ENCODE peak calls at places on chromosomes 16 and 17, in nine cellular contexts. A is psoas muscle, G is progenitor cell of endocrine pancreas, N is heart left ventricle, R is ACHN, T is AML-193, M is anterior cingulate cortex, I is HuH-7, Y is HepG2. F is an unnamed sample.

GRCh38 chr17:72008236-72008874 is 112.5 kb upstream of the SOX9 start:
- DNase-seq in A (no peak), G (no peak), N (no peak), R (no peak), T (no peak), M (no peak), I (no peak), Y (no peak), F (no peak)

GRCh38 chr17:82301916-82302497 is 15.4 kb downstream of the CD7 start:
- DNase-seq in A (no peak), G (no peak), N (no peak), R (no peak), T (no peak), M (no peak), I (no peak), Y (no peak), F (no peak)

GRCh38 chr17:21530311-21530710 is 154.2 kb downstream of the KCNJ12 start:
- DNase-seq in A (no peak), G (no peak), N (no peak), R (no peak), T (no peak), M (no peak), I (no peak), Y (no peak), F (no peak)

GRCh38 chr16:30924086-30924714 is 828 bp downstream of the FBXL19 start:
- DNase-seq in A (no peak), G (no peak), N (no peak), R (no peak), T (no peak), M (no peak), I (no peak), Y (no peak), F (no peak)

GRCh38 chr17:17364338-17364667 is 61.1 kb downstream of the NT5M start:
- DNase-seq in A (no peak), G (no peak), N (no peak), R (no peak), T (no peak), M (no peak), I (no peak), Y (no peak), F (no peak)

GRCh38 chr17:74566132-74566753 is 1.1 kb downstream of the CD300H start:
- DNase-seq in A (no peak), G (no peak), N (no peak), R (peak), T (peak), M (no peak), I (peak), Y (peak), F (peak)

GRCh38 chr16:81442220-81442908 is 2.2 kb upstream of the CMIP start:
- DNase-seq in A (no peak), G (no peak), N (no peak), R (no peak), T (no peak), M (no peak), I (no peak), Y (no peak), F (no peak)

GRCh38 chr17:54172654-54173316 is 350.1 kb downstream of the KIF2B start:
- DNase-seq in A (no peak), G (no peak), N (no peak), R (peak), T (no peak), M (no peak), I (no peak), Y (peak), F (peak)

GRCh38 chr16:68411086-68411485 is 37.2 kb downstream of the SMPD3 start:
- DNase-seq in A (no peak), G (no peak), N (no peak), R (no peak), T (no peak), M (no peak), I (no peak), Y (no peak), F (no peak)

GRCh38 chr17:81961087-81961514 is at the start of gene NOTUM:
- DNase-seq in A (peak), G (no peak), N (no peak), R (peak), T (no peak), M (no peak), I (peak), Y (peak), F (no peak)